ENCODE peak calls at places on chromosomes 16 and 17, in four cellular contexts. X is breast epithelium, B is fibroblast of lung, T is tibial artery. M is an unnamed sample.

GRCh38 chr17:73933164-73933766 is 270.2 kb upstream of the RPL38 start:
- DNase-seq in T (no peak), B (no peak), X (no peak), M (no peak)

GRCh38 chr17:75087558-75088453 is at the start of gene SLC16A5:
- DNase-seq in T (peak; percentile 86), X (peak; percentile 92), B (peak; percentile 71), M (peak; percentile 27)

GRCh38 chr17:34581446-34582184 is 2.2 kb downstream of the TMEM132E start:
- DNase-seq in X (peak; percentile 37), T (no peak), B (no peak), M (no peak)

GRCh38 chr17:51029568-51030463 is 90.9 kb downstream of the SPAG9 start:
- DNase-seq in X (no peak), B (peak; percentile 32), T (no peak), M (no peak)

GRCh38 chr17:20611314-20611713 is 31.8 kb downstream of the CDRT15L2 start:
- DNase-seq in B (no peak), T (no peak), X (no peak), M (no peak)

GRCh38 chr17:45660474-45660873 is 123.6 kb upstream of the CRHR1 start:
- DNase-seq in T (no peak), X (no peak), B (no peak), M (no peak)

GRCh38 chr17:10268005-10268404 is 69.6 kb upstream of the GAS7 start:
- DNase-seq in B (no peak), X (no peak), T (no peak), M (no peak)

GRCh38 chr16:75078886-75079285 is 37.7 kb downstream of the LDHD start:
- DNase-seq in B (peak; percentile 46), T (no peak), X (no peak), M (no peak)

GRCh38 chr17:42002792-42003301 is 14.4 kb downstream of the DNAJC7 start:
- DNase-seq in B (peak; percentile 78), T (no peak), X (no peak), M (no peak)

GRCh38 chr17:18182978-18183333 is 672 bp upstream of the ALKBH5 start:
- DNase-seq in X (peak; percentile 80), T (peak; percentile 83), B (peak; percentile 80), M (peak; percentile 62)

GRCh38 chr16:88943741-88944140 is 33.3 kb downstream of the CBFA2T3 start:
- DNase-seq in T (no peak), X (no peak), B (no peak), M (no peak)

GRCh38 chr16:64309398-64310110 is 812.3 kb downstream of the CDH11 start:
- DNase-seq in B (no peak), T (no peak), X (no peak), M (no peak)

GRCh38 chr16:64308721-64309120 is 813.1 kb downstream of the CDH11 start:
- DNase-seq in X (no peak), T (no peak), B (no peak), M (no peak)

GRCh38 chr16:64304376-64304775 is 817.5 kb downstream of the CDH11 start:
- DNase-seq in B (no peak), T (no peak), X (no peak), M (no peak)

GRCh38 chr16:64305663-64306062 is 816.2 kb downstream of the CDH11 start:
- DNase-seq in X (no peak), T (no peak), B (no peak), M (no peak)

GRCh38 chr16:64307431-64307830 is 814.4 kb downstream of the CDH11 start:
- DNase-seq in T (no peak), B (no peak), X (no peak), M (no peak)
- H3K27ac ChIP-seq in T (no peak overlapping the region), B (no peak overlapping the region), X (no peak overlapping the region), M (no peak overlapping the region)

GRCh38 chr17:37710344-37710886 is 34.4 kb downstream of the HNF1B start:
- DNase-seq in X (no peak), B (peak; percentile 77), T (peak; percentile 28), M (no peak)
- TF ChIP-seq CTCF in X (no peak), B (no peak), T (no peak), M (no peak)

GRCh38 chr16:10889880-10890279 is 12.9 kb downstream of the CIITA start:
- DNase-seq in X (no peak), T (no peak), B (no peak), M (no peak)
- H3K27me3 ChIP-seq in X (no peaks in the 10 kb centered on the region), T (peaks cover 18% of the 10 kb centered on the region), B (peaks cover 8% of the 10 kb centered on the region), M (no peaks in the 10 kb centered on the region)

DNA sequence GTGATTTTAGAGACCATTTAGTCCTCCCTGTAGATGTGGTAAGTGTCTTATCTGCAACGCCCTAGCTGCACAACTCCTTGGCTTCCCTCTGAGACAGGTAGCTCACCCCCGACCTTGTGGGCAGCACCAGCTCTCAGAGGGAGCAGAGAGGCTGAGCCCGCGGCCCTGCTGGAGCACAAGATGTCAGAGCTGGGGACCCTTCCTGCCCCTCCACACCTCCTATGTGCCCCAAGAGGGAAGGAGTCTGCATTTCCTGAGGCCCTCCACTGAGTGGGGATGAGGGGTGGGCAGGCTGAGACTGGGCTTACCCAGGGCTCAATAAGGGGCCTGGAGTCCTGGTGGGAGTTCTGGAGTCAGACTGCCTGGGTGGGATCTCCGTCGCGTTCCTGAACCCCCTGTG is 12.2 kb upstream of the ADGRG1 start:
- DNase-seq in T (no peak), B (no peak), X (no peak), M (no peak)
- H3K27ac ChIP-seq in T (no peak overlapping the region), B (no peak overlapping the region), X (peak overlapping the region; percentile 25), M (no peak overlapping the region)

M was measured in esophagus squamous epithelium.